ENCODE peak calls at places on chromosomes 11 and 22, in six cellular contexts. One of them, this sample, is unnamed.

GRCh38 chr22:37999640-38000272 is 15.4 kb upstream of the SOX10 start:
- DNase-seq in brain microvascular endothelial cell: peak; percentile 54
- DNase-seq in cardiac muscle cell: peak; percentile 69
- DNase-seq in Daoy: peak; percentile 87
- DNase-seq in stimulated activated CD4-positive, alpha-beta T cell treated with anti-CD3 and anti-CD28 coated beads, Interleukin-12 subunit alpha, Interleukin-12 subunit beta, amount 100 ng/mL, for 48 hours: no peak
- DNase-seq in IMR-90: peak; percentile 61
- DNase-seq in this sample: peak; percentile 19

GRCh38 chr11:45333023-45333422 is 46.9 kb upstream of the SYT13 start:
- DNase-seq in brain microvascular endothelial cell: no peak
- DNase-seq in Daoy: no peak
- DNase-seq in cardiac muscle cell: peak; percentile 18
- DNase-seq in stimulated activated CD4-positive, alpha-beta T cell treated with anti-CD3 and anti-CD28 coated beads, Interleukin-12 subunit alpha, Interleukin-12 subunit beta, amount 100 ng/mL, for 48 hours: no peak
- DNase-seq in IMR-90: no peak
- DNase-seq in this sample: no peak

GRCh38 chr11:13859986-13860385 is 102.5 kb upstream of the SPON1 start:
- DNase-seq in cardiac muscle cell: no peak
- DNase-seq in stimulated activated CD4-positive, alpha-beta T cell treated with anti-CD3 and anti-CD28 coated beads, Interleukin-12 subunit alpha, Interleukin-12 subunit beta, amount 100 ng/mL, for 48 hours: no peak
- DNase-seq in brain microvascular endothelial cell: no peak
- DNase-seq in IMR-90: no peak
- DNase-seq in Daoy: no peak
- DNase-seq in this sample: no peak

GRCh38 chr11:83257638-83258229 is 28.4 kb downstream of the CCDC90B start:
- DNase-seq in brain microvascular endothelial cell: peak; percentile 76
- DNase-seq in cardiac muscle cell: peak; percentile 80
- DNase-seq in stimulated activated CD4-positive, alpha-beta T cell treated with anti-CD3 and anti-CD28 coated beads, Interleukin-12 subunit alpha, Interleukin-12 subunit beta, amount 100 ng/mL, for 48 hours: no peak
- DNase-seq in Daoy: peak; percentile 33
- DNase-seq in IMR-90: peak; percentile 73
- DNase-seq in this sample: peak; percentile 82

GRCh38 chr22:26066534-26066933 is 102.7 kb upstream of the SEZ6L start:
- DNase-seq in cardiac muscle cell: no peak
- DNase-seq in Daoy: no peak
- DNase-seq in brain microvascular endothelial cell: no peak
- DNase-seq in stimulated activated CD4-positive, alpha-beta T cell treated with anti-CD3 and anti-CD28 coated beads, Interleukin-12 subunit alpha, Interleukin-12 subunit beta, amount 100 ng/mL, for 48 hours: no peak
- DNase-seq in IMR-90: no peak
- DNase-seq in this sample: no peak

GRCh38 chr11:60970369-60970774 is 1.1 kb upstream of the CD6 start:
- DNase-seq in brain microvascular endothelial cell: peak; percentile 29
- DNase-seq in cardiac muscle cell: peak; percentile 56
- DNase-seq in IMR-90: peak; percentile 29
- DNase-seq in Daoy: peak; percentile 52
- DNase-seq in stimulated activated CD4-positive, alpha-beta T cell treated with anti-CD3 and anti-CD28 coated beads, Interleukin-12 subunit alpha, Interleukin-12 subunit beta, amount 100 ng/mL, for 48 hours: peak; percentile 77
- DNase-seq in this sample: no peak

GRCh38 chr22:37263966-37264887 is 18.1 kb upstream of the CYTH4 start:
- DNase-seq in stimulated activated CD4-positive, alpha-beta T cell treated with anti-CD3 and anti-CD28 coated beads, Interleukin-12 subunit alpha, Interleukin-12 subunit beta, amount 100 ng/mL, for 48 hours: no peak
- DNase-seq in Daoy: no peak
- DNase-seq in IMR-90: no peak
- DNase-seq in cardiac muscle cell: no peak
- DNase-seq in brain microvascular endothelial cell: no peak
- DNase-seq in this sample: no peak

GRCh38 chr11:48141475-48142100 is 75.0 kb upstream of the OR4B1 start:
- DNase-seq in stimulated activated CD4-positive, alpha-beta T cell treated with anti-CD3 and anti-CD28 coated beads, Interleukin-12 subunit alpha, Interleukin-12 subunit beta, amount 100 ng/mL, for 48 hours: no peak
- DNase-seq in IMR-90: no peak
- DNase-seq in brain microvascular endothelial cell: no peak
- DNase-seq in Daoy: peak; percentile 14
- DNase-seq in cardiac muscle cell: peak; percentile 37
- DNase-seq in this sample: peak; percentile 9

GRCh38 chr22:49626361-49627216 is 201.1 kb downstream of the BRD1 start:
- DNase-seq in brain microvascular endothelial cell: no peak
- DNase-seq in Daoy: no peak
- DNase-seq in IMR-90: no peak
- DNase-seq in cardiac muscle cell: no peak
- DNase-seq in stimulated activated CD4-positive, alpha-beta T cell treated with anti-CD3 and anti-CD28 coated beads, Interleukin-12 subunit alpha, Interleukin-12 subunit beta, amount 100 ng/mL, for 48 hours: no peak
- DNase-seq in this sample: no peak

GRCh38 chr11:123249354-123249753 is 54.3 kb upstream of the CLMP start:
- DNase-seq in brain microvascular endothelial cell: no peak
- DNase-seq in Daoy: no peak
- DNase-seq in stimulated activated CD4-positive, alpha-beta T cell treated with anti-CD3 and anti-CD28 coated beads, Interleukin-12 subunit alpha, Interleukin-12 subunit beta, amount 100 ng/mL, for 48 hours: no peak
- DNase-seq in cardiac muscle cell: no peak
- DNase-seq in IMR-90: peak; percentile 28
- DNase-seq in this sample: no peak

GRCh38 chr22:37764622-37765021 is 43.1 kb upstream of the GCAT start:
- DNase-seq in cardiac muscle cell: no peak
- DNase-seq in IMR-90: no peak
- DNase-seq in stimulated activated CD4-positive, alpha-beta T cell treated with anti-CD3 and anti-CD28 coated beads, Interleukin-12 subunit alpha, Interleukin-12 subunit beta, amount 100 ng/mL, for 48 hours: no peak
- DNase-seq in brain microvascular endothelial cell: no peak
- DNase-seq in Daoy: no peak
- DNase-seq in this sample: no peak

GRCh38 chr11:77147668-77148321 is 19.7 kb downstream of the MYO7A start:
- DNase-seq in Daoy: peak; percentile 19
- DNase-seq in IMR-90: no peak
- DNase-seq in brain microvascular endothelial cell: no peak
- DNase-seq in cardiac muscle cell: peak; percentile 15
- DNase-seq in stimulated activated CD4-positive, alpha-beta T cell treated with anti-CD3 and anti-CD28 coated beads, Interleukin-12 subunit alpha, Interleukin-12 subunit beta, amount 100 ng/mL, for 48 hours: no peak
- DNase-seq in this sample: no peak

GRCh38 chr22:37971475-37972434 is 12.6 kb downstream of the SOX10 start:
- DNase-seq in stimulated activated CD4-positive, alpha-beta T cell treated with anti-CD3 and anti-CD28 coated beads, Interleukin-12 subunit alpha, Interleukin-12 subunit beta, amount 100 ng/mL, for 48 hours: no peak
- DNase-seq in cardiac muscle cell: no peak
- DNase-seq in IMR-90: no peak
- DNase-seq in Daoy: no peak
- DNase-seq in brain microvascular endothelial cell: no peak
- DNase-seq in this sample: no peak

GRCh38 chr11:133234883-133235282 is 297.4 kb downstream of the OPCML start:
- DNase-seq in stimulated activated CD4-positive, alpha-beta T cell treated with anti-CD3 and anti-CD28 coated beads, Interleukin-12 subunit alpha, Interleukin-12 subunit beta, amount 100 ng/mL, for 48 hours: no peak
- DNase-seq in IMR-90: no peak
- DNase-seq in brain microvascular endothelial cell: no peak
- DNase-seq in cardiac muscle cell: no peak
- DNase-seq in Daoy: no peak
- DNase-seq in this sample: no peak

GRCh38 chr11:100741866-100742625 is 55.0 kb downstream of the ARHGAP42 start:
- DNase-seq in stimulated activated CD4-positive, alpha-beta T cell treated with anti-CD3 and anti-CD28 coated beads, Interleukin-12 subunit alpha, Interleukin-12 subunit beta, amount 100 ng/mL, for 48 hours: no peak
- DNase-seq in cardiac muscle cell: no peak
- DNase-seq in Daoy: no peak
- DNase-seq in IMR-90: peak; percentile 30
- DNase-seq in brain microvascular endothelial cell: no peak
- DNase-seq in this sample: no peak

GRCh38 chr11:76863196-76863777 is 2.6 kb downstream of the ACER3 start:
- DNase-seq in IMR-90: no peak
- DNase-seq in brain microvascular endothelial cell: no peak
- DNase-seq in Daoy: no peak
- DNase-seq in stimulated activated CD4-positive, alpha-beta T cell treated with anti-CD3 and anti-CD28 coated beads, Interleukin-12 subunit alpha, Interleukin-12 subunit beta, amount 100 ng/mL, for 48 hours: no peak
- DNase-seq in cardiac muscle cell: no peak
- DNase-seq in this sample: no peak

GRCh38 chr11:64772318-64773018 is 5.9 kb downstream of the SF1 start:
- DNase-seq in brain microvascular endothelial cell: no peak
- DNase-seq in Daoy: no peak
- DNase-seq in IMR-90: no peak
- DNase-seq in cardiac muscle cell: no peak
- DNase-seq in stimulated activated CD4-positive, alpha-beta T cell treated with anti-CD3 and anti-CD28 coated beads, Interleukin-12 subunit alpha, Interleukin-12 subunit beta, amount 100 ng/mL, for 48 hours: no peak
- DNase-seq in this sample: no peak

GRCh38 chr22:35355744-35356420 is 25.0 kb upstream of the HMOX1 start:
- DNase-seq in IMR-90: peak; percentile 23
- DNase-seq in cardiac muscle cell: no peak
- DNase-seq in brain microvascular endothelial cell: no peak
- DNase-seq in Daoy: no peak
- DNase-seq in stimulated activated CD4-positive, alpha-beta T cell treated with anti-CD3 and anti-CD28 coated beads, Interleukin-12 subunit alpha, Interleukin-12 subunit beta, amount 100 ng/mL, for 48 hours: no peak
- DNase-seq in this sample: no peak

GRCh38 chr11:31809857-31810778 is 1.0 kb downstream of the PAX6 start:
- DNase-seq in Daoy: peak; percentile 65
- DNase-seq in brain microvascular endothelial cell: no peak
- DNase-seq in cardiac muscle cell: peak; percentile 48
- DNase-seq in IMR-90: peak; percentile 28
- DNase-seq in stimulated activated CD4-positive, alpha-beta T cell treated with anti-CD3 and anti-CD28 coated beads, Interleukin-12 subunit alpha, Interleukin-12 subunit beta, amount 100 ng/mL, for 48 hours: no peak
- DNase-seq in this sample: peak; percentile 8

GRCh38 chr11:45180888-45181594 is 34.6 kb downstream of the PRDM11 start:
- DNase-seq in stimulated activated CD4-positive, alpha-beta T cell treated with anti-CD3 and anti-CD28 coated beads, Interleukin-12 subunit alpha, Interleukin-12 subunit beta, amount 100 ng/mL, for 48 hours: peak; percentile 15
- DNase-seq in brain microvascular endothelial cell: peak; percentile 17
- DNase-seq in cardiac muscle cell: peak; percentile 64
- DNase-seq in Daoy: peak; percentile 83
- DNase-seq in IMR-90: peak; percentile 41
- DNase-seq in this sample: no peak

GRCh38 chr22:50326225-50326958 is 420 bp downstream of the DENND6B start:
- DNase-seq in stimulated activated CD4-positive, alpha-beta T cell treated with anti-CD3 and anti-CD28 coated beads, Interleukin-12 subunit alpha, Interleukin-12 subunit beta, amount 100 ng/mL, for 48 hours: no peak
- DNase-seq in IMR-90: no peak
- DNase-seq in cardiac muscle cell: no peak
- DNase-seq in brain microvascular endothelial cell: no peak
- DNase-seq in Daoy: no peak
- DNase-seq in this sample: no peak

GRCh38 chr11:127074151-127074761 is 73.7 kb upstream of the KIRREL3 start:
- DNase-seq in stimulated activated CD4-positive, alpha-beta T cell treated with anti-CD3 and anti-CD28 coated beads, Interleukin-12 subunit alpha, Interleukin-12 subunit beta, amount 100 ng/mL, for 48 hours: no peak
- DNase-seq in Daoy: peak; percentile 87
- DNase-seq in IMR-90: peak; percentile 72
- DNase-seq in brain microvascular endothelial cell: peak; percentile 9
- DNase-seq in cardiac muscle cell: peak; percentile 31
- DNase-seq in this sample: no peak

GRCh38 chr11:77212314-77213007 is 84.4 kb downstream of the MYO7A start:
- DNase-seq in cardiac muscle cell: no peak
- DNase-seq in IMR-90: no peak
- DNase-seq in brain microvascular endothelial cell: no peak
- DNase-seq in Daoy: no peak
- DNase-seq in stimulated activated CD4-positive, alpha-beta T cell treated with anti-CD3 and anti-CD28 coated beads, Interleukin-12 subunit alpha, Interleukin-12 subunit beta, amount 100 ng/mL, for 48 hours: no peak
- DNase-seq in this sample: no peak

GRCh38 chr11:85746640-85747039 is 60.6 kb upstream of the CCDC89 start:
- DNase-seq in cardiac muscle cell: peak; percentile 14
- DNase-seq in brain microvascular endothelial cell: no peak
- DNase-seq in IMR-90: no peak
- DNase-seq in stimulated activated CD4-positive, alpha-beta T cell treated with anti-CD3 and anti-CD28 coated beads, Interleukin-12 subunit alpha, Interleukin-12 subunit beta, amount 100 ng/mL, for 48 hours: no peak
- DNase-seq in Daoy: no peak
- DNase-seq in this sample: no peak

GRCh38 chr11:106875013-106875412 is 143.3 kb downstream of the GUCY1A2 start:
- DNase-seq in cardiac muscle cell: peak; percentile 49
- DNase-seq in Daoy: no peak
- DNase-seq in IMR-90: no peak
- DNase-seq in brain microvascular endothelial cell: peak; percentile 12
- DNase-seq in stimulated activated CD4-positive, alpha-beta T cell treated with anti-CD3 and anti-CD28 coated beads, Interleukin-12 subunit alpha, Interleukin-12 subunit beta, amount 100 ng/mL, for 48 hours: no peak
- DNase-seq in this sample: no peak

GRCh38 chr11:34426766-34427170 is 12.0 kb upstream of the CAT start:
- DNase-seq in brain microvascular endothelial cell: no peak
- DNase-seq in Daoy: no peak
- DNase-seq in IMR-90: peak; percentile 71
- DNase-seq in stimulated activated CD4-positive, alpha-beta T cell treated with anti-CD3 and anti-CD28 coated beads, Interleukin-12 subunit alpha, Interleukin-12 subunit beta, amount 100 ng/mL, for 48 hours: no peak
- DNase-seq in cardiac muscle cell: no peak
- DNase-seq in this sample: peak; percentile 64

GRCh38 chr11:77401486-77402217 is 72.2 kb downstream of the PAK1 start:
- DNase-seq in IMR-90: no peak
- DNase-seq in brain microvascular endothelial cell: no peak
- DNase-seq in stimulated activated CD4-positive, alpha-beta T cell treated with anti-CD3 and anti-CD28 coated beads, Interleukin-12 subunit alpha, Interleukin-12 subunit beta, amount 100 ng/mL, for 48 hours: no peak
- DNase-seq in Daoy: no peak
- DNase-seq in cardiac muscle cell: no peak
- DNase-seq in this sample: no peak

GRCh38 chr11:60783141-60783484 is 2.0 kb upstream of the MS4A10 start:
- DNase-seq in Daoy: no peak
- DNase-seq in stimulated activated CD4-positive, alpha-beta T cell treated with anti-CD3 and anti-CD28 coated beads, Interleukin-12 subunit alpha, Interleukin-12 subunit beta, amount 100 ng/mL, for 48 hours: no peak
- DNase-seq in cardiac muscle cell: no peak
- DNase-seq in brain microvascular endothelial cell: no peak
- DNase-seq in IMR-90: no peak
- DNase-seq in this sample: no peak

GRCh38 chr22:49969751-49970527 is 9.4 kb downstream of the PIM3 start:
- DNase-seq in brain microvascular endothelial cell: no peak
- DNase-seq in cardiac muscle cell: no peak
- DNase-seq in IMR-90: no peak
- DNase-seq in Daoy: peak; percentile 3
- DNase-seq in stimulated activated CD4-positive, alpha-beta T cell treated with anti-CD3 and anti-CD28 coated beads, Interleukin-12 subunit alpha, Interleukin-12 subunit beta, amount 100 ng/mL, for 48 hours: no peak
- DNase-seq in this sample: no peak

GRCh38 chr11:47979378-47980092 is 824 bp upstream of the PTPRJ start:
- DNase-seq in cardiac muscle cell: peak; percentile 29
- DNase-seq in Daoy: no peak
- DNase-seq in IMR-90: no peak
- DNase-seq in brain microvascular endothelial cell: no peak
- DNase-seq in stimulated activated CD4-positive, alpha-beta T cell treated with anti-CD3 and anti-CD28 coated beads, Interleukin-12 subunit alpha, Interleukin-12 subunit beta, amount 100 ng/mL, for 48 hours: no peak
- DNase-seq in this sample: no peak

GRCh38 chr22:28484662-28485061 is 195.0 kb downstream of the TTC28 start:
- DNase-seq in stimulated activated CD4-positive, alpha-beta T cell treated with anti-CD3 and anti-CD28 coated beads, Interleukin-12 subunit alpha, Interleukin-12 subunit beta, amount 100 ng/mL, for 48 hours: no peak
- DNase-seq in IMR-90: no peak
- DNase-seq in cardiac muscle cell: no peak
- DNase-seq in Daoy: no peak
- DNase-seq in brain microvascular endothelial cell: no peak
- DNase-seq in this sample: no peak

GRCh38 chr11:120751550-120751949 is 240.0 kb downstream of the GRIK4 start:
- DNase-seq in IMR-90: no peak
- DNase-seq in Daoy: no peak
- DNase-seq in stimulated activated CD4-positive, alpha-beta T cell treated with anti-CD3 and anti-CD28 coated beads, Interleukin-12 subunit alpha, Interleukin-12 subunit beta, amount 100 ng/mL, for 48 hours: no peak
- DNase-seq in cardiac muscle cell: no peak
- DNase-seq in brain microvascular endothelial cell: no peak
- DNase-seq in this sample: no peak

GRCh38 chr11:124961972-124962609 is 8.1 kb downstream of the CCDC15 start:
- DNase-seq in IMR-90: peak; percentile 85
- DNase-seq in cardiac muscle cell: peak; percentile 88
- DNase-seq in Daoy: peak; percentile 54
- DNase-seq in stimulated activated CD4-positive, alpha-beta T cell treated with anti-CD3 and anti-CD28 coated beads, Interleukin-12 subunit alpha, Interleukin-12 subunit beta, amount 100 ng/mL, for 48 hours: no peak
- DNase-seq in brain microvascular endothelial cell: peak; percentile 78
- DNase-seq in this sample: peak; percentile 72

GRCh38 chr11:125448136-125448535 is 47.9 kb downstream of the FEZ1 start:
- DNase-seq in Daoy: peak; percentile 50
- DNase-seq in cardiac muscle cell: peak; percentile 30
- DNase-seq in IMR-90: peak; percentile 75
- DNase-seq in stimulated activated CD4-positive, alpha-beta T cell treated with anti-CD3 and anti-CD28 coated beads, Interleukin-12 subunit alpha, Interleukin-12 subunit beta, amount 100 ng/mL, for 48 hours: no peak
- DNase-seq in brain microvascular endothelial cell: no peak
- DNase-seq in this sample: peak; percentile 38

GRCh38 chr11:123654566-123655081 is at the start of gene SCN3B:
- DNase-seq in Daoy: peak; percentile 85
- DNase-seq in cardiac muscle cell: peak; percentile 71
- DNase-seq in stimulated activated CD4-positive, alpha-beta T cell treated with anti-CD3 and anti-CD28 coated beads, Interleukin-12 subunit alpha, Interleukin-12 subunit beta, amount 100 ng/mL, for 48 hours: peak; percentile 28
- DNase-seq in IMR-90: peak; percentile 61
- DNase-seq in brain microvascular endothelial cell: peak; percentile 59
- DNase-seq in this sample: no peak

GRCh38 chr11:83819936-83820549 is 533.9 kb upstream of the CCDC90B start:
- DNase-seq in cardiac muscle cell: peak; percentile 82
- DNase-seq in brain microvascular endothelial cell: peak; percentile 32
- DNase-seq in Daoy: peak; percentile 45
- DNase-seq in stimulated activated CD4-positive, alpha-beta T cell treated with anti-CD3 and anti-CD28 coated beads, Interleukin-12 subunit alpha, Interleukin-12 subunit beta, amount 100 ng/mL, for 48 hours: no peak
- DNase-seq in IMR-90: peak; percentile 79
- DNase-seq in this sample: peak; percentile 67

GRCh38 chr11:121460941-121461514 is 8.3 kb upstream of the SORL1-AS1 start:
- DNase-seq in IMR-90: no peak
- DNase-seq in brain microvascular endothelial cell: no peak
- DNase-seq in cardiac muscle cell: no peak
- DNase-seq in stimulated activated CD4-positive, alpha-beta T cell treated with anti-CD3 and anti-CD28 coated beads, Interleukin-12 subunit alpha, Interleukin-12 subunit beta, amount 100 ng/mL, for 48 hours: no peak
- DNase-seq in Daoy: no peak
- DNase-seq in this sample: no peak